ENCODE peak calls at places on chromosomes 16 and 17, in ten cellular contexts. One of them, this sample, is unnamed.
A peak's percentile ranks its signal among the peaks of the same experiment; 100 is the strongest.

GRCh38 chr16:1929105-1929504 is 10.9 kb upstream of the HS3ST6 start:
- DNase-seq in adipocyte: peak; percentile 28
- DNase-seq in A549: peak; percentile 78
- DNase-seq in left lung: no peak
- DNase-seq in MG63: peak; percentile 63
- DNase-seq in mesendoderm: no peak
- DNase-seq in left ventricle myocardium inferior: no peak
- DNase-seq in astrocyte: no peak
- DNase-seq in psoas muscle: no peak
- DNase-seq in cardiac muscle cell: peak; percentile 44
- DNase-seq in this sample: peak; percentile 34

GRCh38 chr17:2709173-2709661 is 2.3 kb downstream of the CLUH start:
- DNase-seq in left lung: peak; percentile 63
- DNase-seq in psoas muscle: peak; percentile 65
- DNase-seq in astrocyte: no peak
- DNase-seq in left ventricle myocardium inferior: no peak
- DNase-seq in adipocyte: no peak
- DNase-seq in MG63: peak; percentile 46
- DNase-seq in A549: no peak
- DNase-seq in cardiac muscle cell: no peak
- DNase-seq in mesendoderm: no peak
- DNase-seq in this sample: no peak

GRCh38 chr17:27529230-27529796 is 73.1 kb downstream of the KSR1 start:
- DNase-seq in adipocyte: peak; percentile 82
- DNase-seq in astrocyte: peak; percentile 53
- DNase-seq in psoas muscle: no peak
- DNase-seq in cardiac muscle cell: peak; percentile 34
- DNase-seq in left ventricle myocardium inferior: no peak
- DNase-seq in A549: no peak
- DNase-seq in mesendoderm: no peak
- DNase-seq in left lung: peak; percentile 74
- DNase-seq in MG63: peak; percentile 85
- DNase-seq in this sample: no peak

GRCh38 chr17:56751145-56751743 is 82.5 kb downstream of the C17orf67 start:
- DNase-seq in astrocyte: no peak
- DNase-seq in psoas muscle: no peak
- DNase-seq in cardiac muscle cell: no peak
- DNase-seq in MG63: no peak
- DNase-seq in adipocyte: no peak
- DNase-seq in mesendoderm: no peak
- DNase-seq in left ventricle myocardium inferior: no peak
- DNase-seq in left lung: no peak
- DNase-seq in A549: no peak
- DNase-seq in this sample: no peak

GRCh38 chr16:67212766-67213165 is 13.8 kb downstream of the ELMO3 start:
- DNase-seq in left lung: no peak
- DNase-seq in cardiac muscle cell: no peak
- DNase-seq in MG63: no peak
- DNase-seq in A549: no peak
- DNase-seq in adipocyte: no peak
- DNase-seq in mesendoderm: peak; percentile 57
- DNase-seq in astrocyte: no peak
- DNase-seq in left ventricle myocardium inferior: no peak
- DNase-seq in psoas muscle: no peak
- DNase-seq in this sample: no peak

GRCh38 chr16:66360624-66361324 is 5.7 kb upstream of the CDH5 start:
- DNase-seq in mesendoderm: no peak
- DNase-seq in A549: no peak
- DNase-seq in psoas muscle: peak; percentile 54
- DNase-seq in MG63: no peak
- DNase-seq in astrocyte: no peak
- DNase-seq in adipocyte: no peak
- DNase-seq in cardiac muscle cell: no peak
- DNase-seq in left ventricle myocardium inferior: peak; percentile 52
- DNase-seq in left lung: no peak
- DNase-seq in this sample: no peak

GRCh38 chr17:75325827-75326586 is 36.8 kb upstream of the SLC25A19 start:
- DNase-seq in MG63: no peak
- DNase-seq in left lung: no peak
- DNase-seq in cardiac muscle cell: no peak
- DNase-seq in mesendoderm: peak; percentile 51
- DNase-seq in left ventricle myocardium inferior: no peak
- DNase-seq in adipocyte: peak; percentile 37
- DNase-seq in astrocyte: peak; percentile 75
- DNase-seq in psoas muscle: no peak
- DNase-seq in A549: no peak
- DNase-seq in this sample: peak; percentile 54

GRCh38 chr17:80092959-80093358 is 8.4 kb upstream of the GAA start:
- DNase-seq in cardiac muscle cell: no peak
- DNase-seq in A549: no peak
- DNase-seq in left ventricle myocardium inferior: no peak
- DNase-seq in psoas muscle: peak; percentile 36
- DNase-seq in mesendoderm: no peak
- DNase-seq in adipocyte: peak; percentile 21
- DNase-seq in left lung: peak; percentile 57
- DNase-seq in astrocyte: no peak
- DNase-seq in MG63: no peak
- DNase-seq in this sample: no peak

GRCh38 chr17:38460082-38460715 is 31.9 kb downstream of the ARHGAP23 start:
- DNase-seq in A549: no peak
- DNase-seq in mesendoderm: no peak
- DNase-seq in cardiac muscle cell: peak; percentile 38
- DNase-seq in adipocyte: no peak
- DNase-seq in left lung: no peak
- DNase-seq in MG63: no peak
- DNase-seq in left ventricle myocardium inferior: no peak
- DNase-seq in astrocyte: no peak
- DNase-seq in psoas muscle: no peak
- DNase-seq in this sample: no peak

GRCh38 chr17:81512984-81513668 is 527 bp upstream of the ACTG1 start:
- DNase-seq in mesendoderm: peak; percentile 87
- DNase-seq in left ventricle myocardium inferior: peak; percentile 62
- DNase-seq in adipocyte: peak; percentile 71
- DNase-seq in A549: peak; percentile 76
- DNase-seq in astrocyte: no peak
- DNase-seq in cardiac muscle cell: peak; percentile 62
- DNase-seq in left lung: peak; percentile 70
- DNase-seq in psoas muscle: peak; percentile 84
- DNase-seq in MG63: peak; percentile 80
- DNase-seq in this sample: peak; percentile 45

GRCh38 chr17:80511222-80512180 is 33.1 kb upstream of the RPTOR start:
- DNase-seq in left ventricle myocardium inferior: no peak
- DNase-seq in psoas muscle: no peak
- DNase-seq in cardiac muscle cell: peak; percentile 11
- DNase-seq in astrocyte: no peak
- DNase-seq in MG63: no peak
- DNase-seq in A549: no peak
- DNase-seq in adipocyte: no peak
- DNase-seq in mesendoderm: peak; percentile 51
- DNase-seq in left lung: no peak
- DNase-seq in this sample: no peak

GRCh38 chr17:52824542-52824941 is 666.0 kb upstream of the CA10 start:
- DNase-seq in cardiac muscle cell: no peak
- DNase-seq in astrocyte: no peak
- DNase-seq in adipocyte: no peak
- DNase-seq in left ventricle myocardium inferior: no peak
- DNase-seq in psoas muscle: no peak
- DNase-seq in left lung: no peak
- DNase-seq in mesendoderm: no peak
- DNase-seq in A549: no peak
- DNase-seq in MG63: no peak
- DNase-seq in this sample: no peak

GRCh38 chr17:48149174-48150106 is 41.9 kb downstream of the SNX11 start:
- DNase-seq in adipocyte: no peak
- DNase-seq in psoas muscle: no peak
- DNase-seq in left lung: no peak
- DNase-seq in mesendoderm: peak; percentile 85
- DNase-seq in MG63: no peak
- DNase-seq in astrocyte: no peak
- DNase-seq in cardiac muscle cell: no peak
- DNase-seq in left ventricle myocardium inferior: no peak
- DNase-seq in A549: no peak
- DNase-seq in this sample: no peak

GRCh38 chr16:3266873-3267537 is 10.6 kb upstream of the MEFV start:
- DNase-seq in MG63: peak; percentile 57
- DNase-seq in A549: peak; percentile 43
- DNase-seq in mesendoderm: peak; percentile 33
- DNase-seq in astrocyte: peak; percentile 59
- DNase-seq in cardiac muscle cell: peak; percentile 59
- DNase-seq in adipocyte: peak; percentile 79
- DNase-seq in psoas muscle: no peak
- DNase-seq in left lung: no peak
- DNase-seq in left ventricle myocardium inferior: no peak
- DNase-seq in this sample: peak; percentile 47

GRCh38 chr17:82444941-82445521 is 5.5 kb downstream of the CYBC1 start:
- DNase-seq in MG63: no peak
- DNase-seq in left lung: no peak
- DNase-seq in mesendoderm: no peak
- DNase-seq in cardiac muscle cell: no peak
- DNase-seq in A549: no peak
- DNase-seq in left ventricle myocardium inferior: no peak
- DNase-seq in astrocyte: peak; percentile 33
- DNase-seq in psoas muscle: no peak
- DNase-seq in adipocyte: no peak
- DNase-seq in this sample: no peak

GRCh38 chr17:14304222-14304844 is 3.5 kb downstream of the HS3ST3B1 start:
- DNase-seq in cardiac muscle cell: no peak
- DNase-seq in MG63: no peak
- DNase-seq in A549: no peak
- DNase-seq in adipocyte: no peak
- DNase-seq in psoas muscle: no peak
- DNase-seq in left ventricle myocardium inferior: no peak
- DNase-seq in astrocyte: no peak
- DNase-seq in mesendoderm: no peak
- DNase-seq in left lung: no peak
- DNase-seq in this sample: no peak
- H3K4me3 ChIP-seq in cardiac muscle cell: peak overlapping the region; percentile 67
- H3K4me3 ChIP-seq in MG63: no peak overlapping the region
- H3K4me3 ChIP-seq in A549: no peak overlapping the region
- H3K4me3 ChIP-seq in adipocyte: peak overlapping the region; percentile 95
- H3K4me3 ChIP-seq in psoas muscle: peak overlapping the region; percentile 74
- H3K4me3 ChIP-seq in left ventricle myocardium inferior: peak overlapping the region; percentile 76
- H3K4me3 ChIP-seq in astrocyte: peak overlapping the region; percentile 91
- H3K4me3 ChIP-seq in mesendoderm: peak overlapping the region; percentile 37
- H3K4me3 ChIP-seq in left lung: peak overlapping the region; percentile 73
- H3K4me3 ChIP-seq in this sample: peak overlapping the region; percentile 79

GRCh38 chr16:47460755-47461597 is at the start of the genes ITFG1 and PHKB:
- DNase-seq in adipocyte: peak; percentile 95
- DNase-seq in cardiac muscle cell: peak; percentile 94
- DNase-seq in A549: peak; percentile 56
- DNase-seq in mesendoderm: peak; percentile 98
- DNase-seq in astrocyte: peak; percentile 91
- DNase-seq in psoas muscle: peak; percentile 96
- DNase-seq in left ventricle myocardium inferior: peak; percentile 94
- DNase-seq in left lung: peak; percentile 93
- DNase-seq in MG63: peak; percentile 95
- DNase-seq in this sample: peak; percentile 89

GRCh38 chr16:47459603-47460002 is 1.3 kb downstream of the ITFG1 start:
- DNase-seq in left lung: no peak
- DNase-seq in mesendoderm: peak; percentile 40
- DNase-seq in astrocyte: no peak
- DNase-seq in A549: no peak
- DNase-seq in MG63: no peak
- DNase-seq in left ventricle myocardium inferior: no peak
- DNase-seq in cardiac muscle cell: no peak
- DNase-seq in adipocyte: no peak
- DNase-seq in psoas muscle: no peak
- DNase-seq in this sample: no peak

GRCh38 chr16:47461598-47462266 is 601 bp downstream of the PHKB start:
- DNase-seq in psoas muscle: no peak
- DNase-seq in cardiac muscle cell: peak; percentile 38
- DNase-seq in mesendoderm: peak; percentile 66
- DNase-seq in MG63: no peak
- DNase-seq in adipocyte: peak; percentile 60
- DNase-seq in A549: peak; percentile 53
- DNase-seq in left lung: peak; percentile 33
- DNase-seq in astrocyte: peak; percentile 58
- DNase-seq in left ventricle myocardium inferior: no peak
- DNase-seq in this sample: peak; percentile 72

GRCh38 chr16:47460301-47460754 is 535 bp downstream of the ITFG1 start:
- DNase-seq in left lung: no peak
- DNase-seq in cardiac muscle cell: no peak
- DNase-seq in psoas muscle: no peak
- DNase-seq in MG63: no peak
- DNase-seq in A549: no peak
- DNase-seq in adipocyte: no peak
- DNase-seq in left ventricle myocardium inferior: no peak
- DNase-seq in astrocyte: peak; percentile 25
- DNase-seq in mesendoderm: peak; percentile 54
- DNase-seq in this sample: no peak

DNA sequence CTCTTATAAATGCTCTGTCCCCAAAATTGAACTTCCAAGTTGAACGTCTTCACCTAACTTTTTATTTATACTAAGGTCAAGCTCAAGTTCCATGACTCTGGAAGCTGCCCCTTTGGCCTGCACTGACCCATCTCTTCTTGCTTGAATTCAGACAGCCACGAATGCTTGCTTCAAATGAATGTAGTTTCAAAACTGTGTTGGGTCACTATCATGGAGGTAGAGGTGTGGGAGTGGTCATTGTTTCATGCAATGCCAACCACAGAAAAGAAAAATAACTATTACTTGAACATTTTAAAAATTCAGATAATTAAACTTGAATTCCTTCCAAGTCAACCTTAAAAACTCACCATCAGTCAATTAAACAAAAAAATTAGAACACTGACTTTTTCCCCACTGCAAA is 2.5 kb downstream of the ITFG1 start:
- DNase-seq in cardiac muscle cell: no peak
- DNase-seq in astrocyte: no peak
- DNase-seq in left lung: no peak
- DNase-seq in adipocyte: no peak
- DNase-seq in psoas muscle: no peak
- DNase-seq in left ventricle myocardium inferior: no peak
- DNase-seq in MG63: no peak
- DNase-seq in A549: no peak
- DNase-seq in mesendoderm: no peak
- DNase-seq in this sample: no peak
- H3K4me3 ChIP-seq in cardiac muscle cell: no peak overlapping the region
- H3K4me3 ChIP-seq in astrocyte: no peak overlapping the region
- H3K4me3 ChIP-seq in left lung: no peak overlapping the region
- H3K4me3 ChIP-seq in adipocyte: no peak overlapping the region
- H3K4me3 ChIP-seq in psoas muscle: no peak overlapping the region
- H3K4me3 ChIP-seq in left ventricle myocardium inferior: no peak overlapping the region
- H3K4me3 ChIP-seq in MG63: no peak overlapping the region
- H3K4me3 ChIP-seq in A549: no peak overlapping the region
- H3K4me3 ChIP-seq in mesendoderm: no peak overlapping the region
- H3K4me3 ChIP-seq in this sample: no peak overlapping the region

GRCh38 chr17:43840814-43841213 is 6.2 kb upstream of the CD300LG start:
- DNase-seq in adipocyte: no peak
- DNase-seq in left ventricle myocardium inferior: no peak
- DNase-seq in A549: peak; percentile 49
- DNase-seq in cardiac muscle cell: peak; percentile 31
- DNase-seq in astrocyte: no peak
- DNase-seq in psoas muscle: no peak
- DNase-seq in MG63: no peak
- DNase-seq in mesendoderm: peak; percentile 37
- DNase-seq in left lung: no peak
- DNase-seq in this sample: no peak
- H3K4me3 ChIP-seq in adipocyte: peak overlapping the region; percentile 64
- H3K4me3 ChIP-seq in left ventricle myocardium inferior: no peak overlapping the region
- H3K4me3 ChIP-seq in A549: peak overlapping the region; percentile 20
- H3K4me3 ChIP-seq in cardiac muscle cell: no peak overlapping the region
- H3K4me3 ChIP-seq in astrocyte: no peak overlapping the region
- H3K4me3 ChIP-seq in psoas muscle: no peak overlapping the region
- H3K4me3 ChIP-seq in MG63: no peak overlapping the region
- H3K4me3 ChIP-seq in mesendoderm: no peak overlapping the region
- H3K4me3 ChIP-seq in left lung: no peak overlapping the region
- H3K4me3 ChIP-seq in this sample: no peak overlapping the region

GRCh38 chr16:89505204-89506112 is 2.7 kb upstream of the SPG7 start:
- DNase-seq in mesendoderm: no peak
- DNase-seq in left lung: peak; percentile 94
- DNase-seq in cardiac muscle cell: no peak
- DNase-seq in left ventricle myocardium inferior: peak; percentile 88
- DNase-seq in astrocyte: peak; percentile 57
- DNase-seq in psoas muscle: peak; percentile 92
- DNase-seq in A549: peak; percentile 86
- DNase-seq in adipocyte: no peak
- DNase-seq in MG63: peak; percentile 88
- DNase-seq in this sample: peak; percentile 99
- H3K4me3 ChIP-seq in mesendoderm: no peak overlapping the region
- H3K4me3 ChIP-seq in left lung: peak overlapping the region; percentile 23
- H3K4me3 ChIP-seq in cardiac muscle cell: no peak overlapping the region
- H3K4me3 ChIP-seq in left ventricle myocardium inferior: peak overlapping the region; percentile 98
- H3K4me3 ChIP-seq in astrocyte: no peak overlapping the region
- H3K4me3 ChIP-seq in psoas muscle: peak overlapping the region; percentile 22
- H3K4me3 ChIP-seq in A549: peak overlapping the region; percentile 27
- H3K4me3 ChIP-seq in adipocyte: peak overlapping the region; percentile 33
- H3K4me3 ChIP-seq in MG63: peak overlapping the region; percentile 4
- H3K4me3 ChIP-seq in this sample: no peak overlapping the region